ENCODE peak calls at places on chromosomes 16 and 17, in eight cellular contexts. L, N, X, D, J, Y, Q and E are unnamed samples.

GRCh38 chr17:70102531-70102930 is 27.5 kb downstream of the KCNJ16 start:
- DNase-seq in L (no peak), N (no peak), X (no peak), D (no peak), J (no peak), Y (no peak), Q (no peak), E (no peak)

GRCh38 chr17:79047923-79048825 is 24.2 kb downstream of the C1QTNF1 start:
- DNase-seq in L (no peak), N (peak; percentile 61), X (no peak), D (no peak), J (no peak), Y (no peak), Q (no peak), E (no peak)

GRCh38 chr17:72989074-72989610 is 103.3 kb downstream of the SLC39A11 start:
- DNase-seq in L (no peak), N (no peak), X (no peak), D (no peak), J (no peak), Y (no peak), Q (no peak), E (no peak)

GRCh38 chr17:69870091-69870530 is 204.9 kb upstream of the KCNJ16 start:
- DNase-seq in L (no peak), N (no peak), X (no peak), D (peak; percentile 10), J (peak; percentile 97), Y (no peak), Q (peak; percentile 100), E (no peak)

GRCh38 chr17:42653179-42654124 is 5.6 kb upstream of the TUBG2 start:
- DNase-seq in L (no peak), N (peak; percentile 92), X (no peak), D (no peak), J (peak; percentile 78), Y (no peak), Q (no peak), E (peak; percentile 36)

GRCh38 chr17:75824591-75825518 is 19.3 kb downstream of the UNC13D start:
- DNase-seq in L (no peak), N (peak; percentile 57), X (no peak), D (no peak), J (no peak), Y (no peak), Q (no peak), E (no peak)

GRCh38 chr16:87918866-87919680 is 17.3 kb downstream of the CA5A start:
- DNase-seq in L (no peak), N (no peak), X (no peak), D (no peak), J (peak; percentile 11), Y (no peak), Q (no peak), E (no peak)

GRCh38 chr17:16415031-16415924 is at the start of gene TRPV2:
- DNase-seq in L (peak; percentile 63), N (no peak), X (no peak), D (peak; percentile 53), J (no peak), Y (no peak), Q (no peak), E (no peak)

GRCh38 chr16:88343276-88343791 is 39.4 kb upstream of the ZNF469 start:
- DNase-seq in L (no peak), N (no peak), X (no peak), D (no peak), J (no peak), Y (no peak), Q (no peak), E (no peak)

GRCh38 chr17:182164-182751 is 808 bp upstream of the DOC2B start:
- DNase-seq in L (no peak), N (no peak), X (no peak), D (no peak), J (no peak), Y (no peak), Q (no peak), E (no peak)

GRCh38 chr16:85554791-85555548 is 58.2 kb upstream of the GSE1 start:
- DNase-seq in L (peak; percentile 14), N (peak; percentile 91), X (no peak), D (peak; percentile 52), J (peak; percentile 82), Y (peak; percentile 27), Q (peak; percentile 67), E (peak; percentile 65)

GRCh38 chr16:21277927-21278706 is at the start of gene CRYM:
- DNase-seq in L (peak; percentile 70), N (peak; percentile 79), X (no peak), D (peak; percentile 52), J (peak; percentile 22), Y (no peak), Q (peak; percentile 56), E (peak; percentile 67)

GRCh38 chr17:3678095-3678820 is 9.6 kb downstream of the EMC6 start:
- DNase-seq in L (peak; percentile 5), N (no peak), X (no peak), D (no peak), J (no peak), Y (no peak), Q (peak; percentile 35), E (peak; percentile 57)

GRCh38 chr16:83803811-83804210 is 4.0 kb upstream of the HSBP1 start:
- DNase-seq in L (no peak), N (no peak), X (no peak), D (no peak), J (no peak), Y (no peak), Q (no peak), E (no peak)

GRCh38 chr16:85377388-85378144 is 235.6 kb upstream of the GSE1 start:
- DNase-seq in L (no peak), N (no peak), X (no peak), D (no peak), J (no peak), Y (no peak), Q (no peak), E (no peak)

GRCh38 chr16:11308493-11309283 is 27.6 kb upstream of the PRM1 start:
- DNase-seq in L (peak; percentile 84), N (no peak), X (no peak), D (no peak), J (no peak), Y (no peak), Q (peak; percentile 74), E (no peak)

GRCh38 chr17:33267279-33267790 is 25.8 kb downstream of the ASIC2 start:
- DNase-seq in L (no peak), N (no peak), X (no peak), D (peak; percentile 71), J (peak; percentile 82), Y (no peak), Q (peak; percentile 98), E (no peak)

GRCh38 chr16:85206472-85207356 is 94.4 kb upstream of the CIBAR2 start:
- DNase-seq in L (no peak), N (peak; percentile 95), X (peak; percentile 18), D (no peak), J (no peak), Y (no peak), Q (no peak), E (peak; percentile 54)

GRCh38 chr17:75535119-75535537 is 9.6 kb downstream of the LLGL2 start:
- DNase-seq in L (no peak), N (no peak), X (no peak), D (no peak), J (no peak), Y (peak; percentile 35), Q (no peak), E (no peak)

GRCh38 chr16:512802-513201 is 14.7 kb upstream of the CAPN15 start:
- DNase-seq in L (no peak), N (no peak), X (no peak), D (no peak), J (no peak), Y (no peak), Q (no peak), E (no peak)

GRCh38 chr16:53087101-53087500 is 32.3 kb downstream of the CHD9 start:
- DNase-seq in L (no peak), N (no peak), X (no peak), D (no peak), J (no peak), Y (no peak), Q (no peak), E (no peak)

GRCh38 chr16:88628512-88628974 is 9.8 kb upstream of the IL17C start:
- DNase-seq in L (no peak), N (no peak), X (no peak), D (peak; percentile 54), J (no peak), Y (no peak), Q (peak; percentile 6), E (no peak)